ENCODE peak calls at places on chromosomes 5 and 9, in four cellular contexts. One of them, this sample, is unnamed.

GRCh38 chr9:114089206-114089840 is 9.8 kb downstream of the KIF12 start:
- DNase-seq in AG20443: no peak
- DNase-seq in MCF 10A: no peak
- DNase-seq in endothelial cell: no peak
- DNase-seq in this sample: no peak

GRCh38 chr9:96168882-96169281 is 133.1 kb downstream of the HSD17B3 start:
- DNase-seq in AG20443: no peak
- DNase-seq in MCF 10A: no peak
- DNase-seq in endothelial cell: no peak
- DNase-seq in this sample: no peak

GRCh38 chr9:79989079-79989478 is 417.3 kb downstream of the TLE4 start:
- DNase-seq in AG20443: no peak
- DNase-seq in MCF 10A: no peak
- DNase-seq in endothelial cell: no peak
- DNase-seq in this sample: no peak

GRCh38 chr9:115353681-115354080 is 235.7 kb upstream of the TNC start:
- DNase-seq in AG20443: peak; percentile 13
- DNase-seq in MCF 10A: no peak
- DNase-seq in endothelial cell: no peak
- DNase-seq in this sample: no peak

GRCh38 chr9:114718801-114719221 is 36.8 kb upstream of the TEX48 start:
- DNase-seq in AG20443: no peak
- DNase-seq in MCF 10A: peak; percentile 95
- DNase-seq in endothelial cell: no peak
- DNase-seq in this sample: peak; percentile 14

GRCh38 chr9:112002847-112003457 is 106.3 kb downstream of the UGCG start:
- DNase-seq in AG20443: no peak
- DNase-seq in MCF 10A: no peak
- DNase-seq in endothelial cell: no peak
- DNase-seq in this sample: no peak

GRCh38 chr5:60323596-60323995 is 376.4 kb downstream of the DEPDC1B start:
- DNase-seq in AG20443: no peak
- DNase-seq in MCF 10A: no peak
- DNase-seq in endothelial cell: no peak
- DNase-seq in this sample: no peak

GRCh38 chr5:53944981-53945380 is 365.4 kb downstream of the ARL15 start:
- DNase-seq in AG20443: no peak
- DNase-seq in MCF 10A: no peak
- DNase-seq in endothelial cell: no peak
- DNase-seq in this sample: no peak

GRCh38 chr9:104872959-104873850 is 54.8 kb downstream of the ABCA1 start:
- DNase-seq in AG20443: peak; percentile 78
- DNase-seq in MCF 10A: peak; percentile 90
- DNase-seq in endothelial cell: peak; percentile 13
- DNase-seq in this sample: no peak

GRCh38 chr5:139605887-139606286 is 42.3 kb upstream of the CXXC5 start:
- DNase-seq in AG20443: no peak
- DNase-seq in MCF 10A: no peak
- DNase-seq in endothelial cell: no peak
- DNase-seq in this sample: no peak

GRCh38 chr5:5523066-5523505 is 100.6 kb downstream of the ICE1 start:
- DNase-seq in AG20443: no peak
- DNase-seq in MCF 10A: no peak
- DNase-seq in endothelial cell: no peak
- DNase-seq in this sample: no peak

GRCh38 chr9:131739192-131739961 is 499 bp downstream of the RAPGEF1 start:
- DNase-seq in AG20443: peak; percentile 81
- DNase-seq in MCF 10A: peak; percentile 26
- DNase-seq in endothelial cell: no peak
- DNase-seq in this sample: peak; percentile 33

GRCh38 chr5:31415009-31415923 is 116.6 kb downstream of the DROSHA start:
- DNase-seq in AG20443: no peak
- DNase-seq in MCF 10A: no peak
- DNase-seq in endothelial cell: no peak
- DNase-seq in this sample: no peak

GRCh38 chr5:76657091-76657490 is 33.9 kb upstream of the F2RL2 start:
- DNase-seq in AG20443: no peak
- DNase-seq in MCF 10A: no peak
- DNase-seq in endothelial cell: no peak
- DNase-seq in this sample: no peak

GRCh38 chr9:13728917-13729811 is 449.7 kb upstream of the MPDZ start:
- DNase-seq in AG20443: no peak
- DNase-seq in MCF 10A: peak; percentile 92
- DNase-seq in endothelial cell: no peak
- DNase-seq in this sample: no peak

GRCh38 chr5:50476549-50476948 is 35.5 kb upstream of the EMB start:
- DNase-seq in AG20443: no peak
- DNase-seq in MCF 10A: no peak
- DNase-seq in endothelial cell: no peak
- DNase-seq in this sample: no peak

GRCh38 chr5:138648841-138649240 is 73.6 kb upstream of the HSPA9 start:
- DNase-seq in AG20443: no peak
- DNase-seq in MCF 10A: no peak
- DNase-seq in endothelial cell: no peak
- DNase-seq in this sample: no peak

GRCh38 chr9:117747571-117747970 is 43.4 kb downstream of the TLR4 start:
- DNase-seq in AG20443: no peak
- DNase-seq in MCF 10A: no peak
- DNase-seq in endothelial cell: no peak
- DNase-seq in this sample: no peak

GRCh38 chr5:170757182-170757601 is 26.3 kb upstream of the GABRP start:
- DNase-seq in AG20443: peak; percentile 55
- DNase-seq in MCF 10A: peak; percentile 77
- DNase-seq in endothelial cell: no peak
- DNase-seq in this sample: no peak

GRCh38 chr9:128723352-128723865 is 518 bp downstream of the ZDHHC12 start:
- DNase-seq in AG20443: no peak
- DNase-seq in MCF 10A: no peak
- DNase-seq in endothelial cell: no peak
- DNase-seq in this sample: no peak

GRCh38 chr9:137423810-137424291 is 658 bp downstream of the NOXA1 start:
- DNase-seq in AG20443: peak; percentile 41
- DNase-seq in MCF 10A: peak; percentile 49
- DNase-seq in endothelial cell: no peak
- DNase-seq in this sample: no peak

GRCh38 chr5:134003064-134003956 is 1.5 kb downstream of the VDAC1 start:
- DNase-seq in AG20443: no peak
- DNase-seq in MCF 10A: no peak
- DNase-seq in endothelial cell: no peak
- DNase-seq in this sample: no peak

GRCh38 chr9:19102181-19102630 is 498 bp downstream of the HAUS6 start:
- DNase-seq in AG20443: peak; percentile 32
- DNase-seq in MCF 10A: peak; percentile 37
- DNase-seq in endothelial cell: peak; percentile 16
- DNase-seq in this sample: peak; percentile 15

GRCh38 chr5:136276946-136277345 is 84.0 kb upstream of the SMIM32 start:
- DNase-seq in AG20443: no peak
- DNase-seq in MCF 10A: peak; percentile 37
- DNase-seq in endothelial cell: no peak
- DNase-seq in this sample: no peak

GRCh38 chr5:123483446-123484077 is 28.4 kb upstream of the CSNK1G3 start:
- DNase-seq in AG20443: no peak
- DNase-seq in MCF 10A: no peak
- DNase-seq in endothelial cell: no peak
- DNase-seq in this sample: no peak

GRCh38 chr9:78029601-78030552 is 1.7 kb downstream of the GNAQ start:
- DNase-seq in AG20443: peak; percentile 15
- DNase-seq in MCF 10A: peak; percentile 38
- DNase-seq in endothelial cell: no peak
- DNase-seq in this sample: no peak

GRCh38 chr5:58378613-58379385 is 81.1 kb downstream of the PLK2 start:
- DNase-seq in AG20443: no peak
- DNase-seq in MCF 10A: no peak
- DNase-seq in endothelial cell: no peak
- DNase-seq in this sample: no peak